ENCODE peak calls at places on chromosomes 5 and 9, in six cellular contexts. Q, C, V, E, M and T are unnamed samples.

GRCh38 chr9:16704096-16704488 is 166.4 kb downstream of the BNC2 start:
- DNase-seq in E (no peak), C (no peak), Q (peak), V (no peak), M (no peak), T (no peak)

GRCh38 chr5:39256472-39256871 is 37.1 kb upstream of the FYB1 start:
- DNase-seq in M (peak), V (peak), Q (peak), C (no peak), E (no peak), T (peak)

GRCh38 chr5:139765409-139766217 is 30.0 kb upstream of the PSD2 start:
- DNase-seq in V (peak), C (peak), E (peak), Q (peak), M (peak), T (peak)

GRCh38 chr5:95401601-95402000 is 10.4 kb downstream of the FAM81B start:
- DNase-seq in C (no peak), E (no peak), Q (no peak), V (no peak), M (no peak), T (no peak)

GRCh38 chr9:96020822-96021615 is 145.5 kb downstream of the ERCC6L2 start:
- DNase-seq in M (no peak), C (peak), E (peak), V (no peak), Q (peak), T (peak)

GRCh38 chr5:27172708-27173107 is 134.3 kb upstream of the CDH9 start:
- DNase-seq in C (no peak), V (no peak), M (no peak), E (no peak), Q (no peak), T (no peak)

GRCh38 chr9:127366594-127366993 is 30.4 kb upstream of the SLC2A8 start:
- DNase-seq in Q (no peak), C (no peak), M (no peak), V (no peak), E (no peak), T (no peak)

GRCh38 chr5:160315968-160316367 is 3.6 kb upstream of the CCNJL start:
- DNase-seq in E (no peak), Q (no peak), C (no peak), V (no peak), M (peak), T (peak)

GRCh38 chr9:91775708-91776028 is 174.4 kb downstream of the ROR2 start:
- DNase-seq in M (no peak), Q (no peak), V (no peak), E (no peak), C (no peak), T (no peak)

GRCh38 chr9:137166242-137167112 is 3.4 kb downstream of the LRRC26 start:
- DNase-seq in Q (no peak), V (no peak), E (no peak), M (no peak), C (no peak), T (no peak)

GRCh38 chr5:81075041-81075440 is 114.9 kb downstream of the RASGRF2 start:
- DNase-seq in C (no peak), Q (no peak), M (no peak), E (no peak), V (no peak), T (no peak)

GRCh38 chr5:177512736-177513380 is 3.2 kb upstream of the DOK3 start:
- DNase-seq in V (no peak), E (no peak), M (no peak), Q (no peak), C (no peak), T (no peak)

GRCh38 chr5:1793301-1793740 is 6.3 kb downstream of the MRPL36 start:
- DNase-seq in V (no peak), C (no peak), E (peak), M (peak), Q (peak), T (peak)

GRCh38 chr9:127172066-127172707 is 49.8 kb upstream of the ANGPTL2 start:
- DNase-seq in Q (no peak), C (no peak), M (no peak), V (no peak), E (peak), T (no peak)

GRCh38 chr5:172692451-172692850 is 51.4 kb downstream of the NEURL1B start:
- DNase-seq in M (no peak), E (no peak), C (no peak), Q (no peak), V (no peak), T (no peak)

GRCh38 chr9:121285835-121286687 is 18.1 kb downstream of the GSN start:
- DNase-seq in Q (peak), C (no peak), V (peak), M (peak), E (no peak), T (peak)

GRCh38 chr5:107232793-107233192 is 437.9 kb downstream of the EFNA5 start:
- DNase-seq in Q (no peak), M (no peak), C (no peak), V (no peak), E (no peak), T (no peak)

GRCh38 chr5:91072891-91073290 is 310.2 kb downstream of the ARRDC3 start:
- DNase-seq in V (peak), C (no peak), M (peak), Q (peak), E (no peak), T (no peak)

GRCh38 chr9:19376931-19377330 is 3.1 kb downstream of the RPS6 start:
- DNase-seq in C (no peak), E (no peak), V (no peak), Q (no peak), M (no peak), T (peak)

GRCh38 chr9:84235516-84235915 is 105.0 kb downstream of the SLC28A3 start:
- DNase-seq in V (no peak), Q (no peak), M (no peak), E (no peak), C (no peak), T (no peak)

GRCh38 chr5:167524941-167525485 is 766.4 kb upstream of the WWC1 start:
- DNase-seq in E (no peak), C (no peak), V (no peak), Q (peak), M (no peak), T (no peak)

GRCh38 chr9:14205463-14205862 is 108.5 kb downstream of the NFIB start:
- DNase-seq in C (no peak), V (peak), M (peak), Q (peak), E (no peak), T (peak)

GRCh38 chr5:179536676-179537075 is 13.7 kb upstream of the RUFY1 start:
- DNase-seq in V (no peak), M (no peak), Q (no peak), C (no peak), E (no peak), T (no peak)

GRCh38 chr9:99130069-99130468 is 25.2 kb downstream of the TGFBR1 start:
- DNase-seq in Q (no peak), V (no peak), M (no peak), C (no peak), E (no peak), T (no peak)

GRCh38 chr5:173412151-173412550 is 83.9 kb upstream of the STC2 start:
- DNase-seq in M (no peak), V (no peak), Q (no peak), E (no peak), C (no peak), T (no peak)

GRCh38 chr9:91113026-91113425 is 248.7 kb downstream of the AUH start:
- DNase-seq in C (no peak), E (no peak), V (no peak), M (no peak), Q (no peak), T (no peak)

GRCh38 chr5:169511708-169512107 is 71.9 kb upstream of the SPDL1 start:
- DNase-seq in V (no peak), C (no peak), M (no peak), E (no peak), Q (no peak), T (no peak)

GRCh38 chr5:77210091-77211012 is at the start of gene PDE8B:
- DNase-seq in Q (peak), M (no peak), C (no peak), V (no peak), E (no peak), T (peak)

GRCh38 chr9:132514011-132514744 is 68.2 kb upstream of the BARHL1 start:
- DNase-seq in M (no peak), V (no peak), E (no peak), C (no peak), Q (no peak), T (no peak)

GRCh38 chr9:35571113-35571512 is 33.9 kb upstream of the TESK1 start:
- DNase-seq in C (no peak), Q (no peak), M (no peak), V (no peak), E (no peak), T (no peak)

GRCh38 chr9:97437151-97437550 is 25.3 kb downstream of the TDRD7 start:
- DNase-seq in V (no peak), E (no peak), C (no peak), Q (no peak), M (no peak), T (no peak)

GRCh38 chr5:137265457-137265856 is 233.7 kb downstream of the SPOCK1 start:
- DNase-seq in Q (peak), M (peak), E (no peak), V (no peak), C (no peak), T (peak)

GRCh38 chr5:78019747-78020146 is 243.6 kb upstream of the TBCA start:
- DNase-seq in C (no peak), M (no peak), E (no peak), V (no peak), Q (no peak), T (no peak)

GRCh38 chr9:135095470-135096407 is 8.3 kb downstream of the OLFM1 start:
- DNase-seq in V (no peak), M (no peak), E (no peak), Q (no peak), C (no peak), T (no peak)